ENCODE peak calls at places on chromosomes 7 and 10, in four cellular contexts. One of them, this sample, is unnamed.

GRCh38 chr10:10317151-10317550 is 700.5 kb upstream of the CELF2 start:
- DNase-seq in activated T-helper 1 cell treated with anti-CD3 and anti-CD28 coated beads, Interleukin-2, amount 50 U/mL, for 16 hours: no peak
- DNase-seq in BE2C: no peak
- DNase-seq in PC-3: no peak
- DNase-seq in this sample: no peak

GRCh38 chr7:73865738-73866445 is 4.9 kb downstream of the TMEM270 start:
- DNase-seq in activated T-helper 1 cell treated with anti-CD3 and anti-CD28 coated beads, Interleukin-2, amount 50 U/mL, for 16 hours: no peak
- DNase-seq in BE2C: peak
- DNase-seq in PC-3: peak
- DNase-seq in this sample: no peak

GRCh38 chr7:82049442-82049841 is 279.6 kb upstream of the HGF start:
- DNase-seq in activated T-helper 1 cell treated with anti-CD3 and anti-CD28 coated beads, Interleukin-2, amount 50 U/mL, for 16 hours: no peak
- DNase-seq in BE2C: peak
- DNase-seq in PC-3: peak
- DNase-seq in this sample: no peak

GRCh38 chr10:59036311-59037017 is 140.0 kb upstream of the PHYHIPL start:
- DNase-seq in activated T-helper 1 cell treated with anti-CD3 and anti-CD28 coated beads, Interleukin-2, amount 50 U/mL, for 16 hours: no peak
- DNase-seq in BE2C: no peak
- DNase-seq in PC-3: no peak
- DNase-seq in this sample: no peak

GRCh38 chr10:112275512-112276245 is 7.5 kb upstream of the TECTB start:
- DNase-seq in activated T-helper 1 cell treated with anti-CD3 and anti-CD28 coated beads, Interleukin-2, amount 50 U/mL, for 16 hours: no peak
- DNase-seq in BE2C: no peak
- DNase-seq in PC-3: no peak
- DNase-seq in this sample: no peak

GRCh38 chr10:1169981-1170866 is 114.0 kb downstream of the WDR37 start:
- DNase-seq in activated T-helper 1 cell treated with anti-CD3 and anti-CD28 coated beads, Interleukin-2, amount 50 U/mL, for 16 hours: no peak
- DNase-seq in BE2C: no peak
- DNase-seq in PC-3: no peak
- DNase-seq in this sample: peak

GRCh38 chr7:55405856-55406541 is 40.9 kb downstream of the LANCL2 start:
- DNase-seq in activated T-helper 1 cell treated with anti-CD3 and anti-CD28 coated beads, Interleukin-2, amount 50 U/mL, for 16 hours: no peak
- DNase-seq in BE2C: no peak
- DNase-seq in PC-3: no peak
- DNase-seq in this sample: no peak

GRCh38 chr7:102425639-102426267 is 7.6 kb upstream of the ORAI2 start:
- DNase-seq in activated T-helper 1 cell treated with anti-CD3 and anti-CD28 coated beads, Interleukin-2, amount 50 U/mL, for 16 hours: peak
- DNase-seq in BE2C: no peak
- DNase-seq in PC-3: no peak
- DNase-seq in this sample: no peak

GRCh38 chr7:64849250-64849923 is 53.7 kb upstream of the ZNF273 start:
- DNase-seq in activated T-helper 1 cell treated with anti-CD3 and anti-CD28 coated beads, Interleukin-2, amount 50 U/mL, for 16 hours: no peak
- DNase-seq in BE2C: peak
- DNase-seq in PC-3: peak
- DNase-seq in this sample: no peak

GRCh38 chr10:121976607-121977006 is 1.6 kb upstream of the NSMCE4A start:
- DNase-seq in activated T-helper 1 cell treated with anti-CD3 and anti-CD28 coated beads, Interleukin-2, amount 50 U/mL, for 16 hours: no peak
- DNase-seq in BE2C: no peak
- DNase-seq in PC-3: no peak
- DNase-seq in this sample: no peak

GRCh38 chr10:92688927-92689662 is 660 bp upstream of the HHEX start:
- DNase-seq in activated T-helper 1 cell treated with anti-CD3 and anti-CD28 coated beads, Interleukin-2, amount 50 U/mL, for 16 hours: no peak
- DNase-seq in BE2C: peak
- DNase-seq in PC-3: peak
- DNase-seq in this sample: no peak

GRCh38 chr10:92845926-92846325 is 2.4 kb upstream of the EXOC6 start:
- DNase-seq in activated T-helper 1 cell treated with anti-CD3 and anti-CD28 coated beads, Interleukin-2, amount 50 U/mL, for 16 hours: no peak
- DNase-seq in BE2C: no peak
- DNase-seq in PC-3: no peak
- DNase-seq in this sample: no peak

GRCh38 chr10:70530315-70530714 is 51.7 kb downstream of the PALD1 start:
- DNase-seq in activated T-helper 1 cell treated with anti-CD3 and anti-CD28 coated beads, Interleukin-2, amount 50 U/mL, for 16 hours: no peak
- DNase-seq in BE2C: no peak
- DNase-seq in PC-3: no peak
- DNase-seq in this sample: no peak

GRCh38 chr10:125982256-125982948 is 86.0 kb downstream of the FANK1 start:
- DNase-seq in activated T-helper 1 cell treated with anti-CD3 and anti-CD28 coated beads, Interleukin-2, amount 50 U/mL, for 16 hours: no peak
- DNase-seq in BE2C: peak
- DNase-seq in PC-3: peak
- DNase-seq in this sample: no peak

GRCh38 chr7:80725181-80725611 is 86.8 kb downstream of the CD36 start:
- DNase-seq in activated T-helper 1 cell treated with anti-CD3 and anti-CD28 coated beads, Interleukin-2, amount 50 U/mL, for 16 hours: no peak
- DNase-seq in BE2C: no peak
- DNase-seq in PC-3: no peak
- DNase-seq in this sample: no peak

GRCh38 chr10:103876155-103876554 is 20.8 kb upstream of the SH3PXD2A start:
- DNase-seq in activated T-helper 1 cell treated with anti-CD3 and anti-CD28 coated beads, Interleukin-2, amount 50 U/mL, for 16 hours: no peak
- DNase-seq in BE2C: peak
- DNase-seq in PC-3: no peak
- DNase-seq in this sample: no peak

GRCh38 chr7:50164552-50165220 is 71.6 kb upstream of the ZPBP start:
- DNase-seq in activated T-helper 1 cell treated with anti-CD3 and anti-CD28 coated beads, Interleukin-2, amount 50 U/mL, for 16 hours: no peak
- DNase-seq in BE2C: no peak
- DNase-seq in PC-3: no peak
- DNase-seq in this sample: no peak

This sample was measured in sciatic nerve.